ENCODE peak calls at places on chromosomes 1 and 21, in eight cellular contexts. One of them, this sample, is unnamed.

GRCh38 chr1:242523282-242523967 is 1.1 kb downstream of the PLD5 start:
- DNase-seq in uterus: no peak
- DNase-seq in heart left ventricle: no peak
- DNase-seq in A549: no peak
- DNase-seq in suprapubic skin: no peak
- DNase-seq in endothelial cell of umbilical vein: no peak
- DNase-seq in ovary: no peak
- DNase-seq in HCT116: no peak
- DNase-seq in this sample: no peak

GRCh38 chr1:236334893-236335545 is 53.3 kb upstream of the ERO1B start:
- DNase-seq in A549: no peak
- DNase-seq in heart left ventricle: no peak
- DNase-seq in endothelial cell of umbilical vein: no peak
- DNase-seq in ovary: no peak
- DNase-seq in uterus: no peak
- DNase-seq in HCT116: no peak
- DNase-seq in suprapubic skin: no peak
- DNase-seq in this sample: no peak

GRCh38 chr1:68010094-68010493 is 40.3 kb downstream of the DIRAS3 start:
- DNase-seq in A549: no peak
- DNase-seq in ovary: no peak
- DNase-seq in heart left ventricle: no peak
- DNase-seq in suprapubic skin: no peak
- DNase-seq in endothelial cell of umbilical vein: peak; percentile 49
- DNase-seq in HCT116: peak; percentile 8
- DNase-seq in uterus: no peak
- DNase-seq in this sample: no peak

GRCh38 chr1:45543599-45544417 is 6.8 kb upstream of the AKR1A1 start:
- DNase-seq in uterus: no peak
- DNase-seq in heart left ventricle: peak; percentile 78
- DNase-seq in HCT116: no peak
- DNase-seq in A549: no peak
- DNase-seq in endothelial cell of umbilical vein: peak; percentile 89
- DNase-seq in suprapubic skin: no peak
- DNase-seq in ovary: no peak
- DNase-seq in this sample: peak; percentile 76

GRCh38 chr21:45276620-45277019 is 11.1 kb downstream of the POFUT2 start:
- DNase-seq in A549: no peak
- DNase-seq in heart left ventricle: no peak
- DNase-seq in endothelial cell of umbilical vein: no peak
- DNase-seq in suprapubic skin: peak; percentile 78
- DNase-seq in uterus: peak; percentile 10
- DNase-seq in ovary: peak; percentile 5
- DNase-seq in HCT116: no peak
- DNase-seq in this sample: peak; percentile 55

GRCh38 chr1:39720094-39720999 is 18.3 kb upstream of the PPIE start:
- DNase-seq in HCT116: peak; percentile 48
- DNase-seq in ovary: no peak
- DNase-seq in suprapubic skin: no peak
- DNase-seq in uterus: no peak
- DNase-seq in A549: peak; percentile 56
- DNase-seq in heart left ventricle: no peak
- DNase-seq in endothelial cell of umbilical vein: peak; percentile 68
- DNase-seq in this sample: no peak

GRCh38 chr1:22712502-22713271 is 2.0 kb downstream of the EPHB2 start:
- DNase-seq in ovary: no peak
- DNase-seq in A549: no peak
- DNase-seq in endothelial cell of umbilical vein: peak; percentile 70
- DNase-seq in heart left ventricle: no peak
- DNase-seq in suprapubic skin: no peak
- DNase-seq in HCT116: no peak
- DNase-seq in uterus: no peak
- DNase-seq in this sample: no peak

GRCh38 chr1:28236656-28237331 is 870 bp downstream of the ATP5IF1 start:
- DNase-seq in uterus: no peak
- DNase-seq in suprapubic skin: no peak
- DNase-seq in A549: no peak
- DNase-seq in ovary: no peak
- DNase-seq in heart left ventricle: no peak
- DNase-seq in HCT116: no peak
- DNase-seq in endothelial cell of umbilical vein: no peak
- DNase-seq in this sample: no peak

GRCh38 chr1:211415700-211416099 is 76.3 kb downstream of the RD3 start:
- DNase-seq in ovary: no peak
- DNase-seq in endothelial cell of umbilical vein: no peak
- DNase-seq in suprapubic skin: no peak
- DNase-seq in uterus: no peak
- DNase-seq in A549: no peak
- DNase-seq in heart left ventricle: no peak
- DNase-seq in HCT116: no peak
- DNase-seq in this sample: no peak

GRCh38 chr1:179329862-179330261 is 35.9 kb upstream of the AXDND1 start:
- DNase-seq in heart left ventricle: no peak
- DNase-seq in HCT116: no peak
- DNase-seq in endothelial cell of umbilical vein: no peak
- DNase-seq in A549: no peak
- DNase-seq in suprapubic skin: no peak
- DNase-seq in uterus: no peak
- DNase-seq in ovary: no peak
- DNase-seq in this sample: no peak

GRCh38 chr1:193457676-193458075 is 271.3 kb upstream of the B3GALT2 start:
- DNase-seq in ovary: no peak
- DNase-seq in uterus: no peak
- DNase-seq in heart left ventricle: no peak
- DNase-seq in HCT116: no peak
- DNase-seq in A549: no peak
- DNase-seq in endothelial cell of umbilical vein: no peak
- DNase-seq in suprapubic skin: no peak
- DNase-seq in this sample: no peak

GRCh38 chr21:45450741-45451740 is 46.1 kb downstream of the COL18A1 start:
- DNase-seq in uterus: no peak
- DNase-seq in heart left ventricle: no peak
- DNase-seq in A549: no peak
- DNase-seq in HCT116: no peak
- DNase-seq in suprapubic skin: no peak
- DNase-seq in ovary: no peak
- DNase-seq in endothelial cell of umbilical vein: no peak
- DNase-seq in this sample: no peak

GRCh38 chr1:41955461-41956159 is 36.9 kb upstream of the HIVEP3 start:
- DNase-seq in suprapubic skin: no peak
- DNase-seq in endothelial cell of umbilical vein: peak; percentile 84
- DNase-seq in heart left ventricle: no peak
- DNase-seq in uterus: no peak
- DNase-seq in A549: peak; percentile 24
- DNase-seq in ovary: no peak
- DNase-seq in HCT116: peak; percentile 97
- DNase-seq in this sample: no peak

GRCh38 chr1:44822131-44822701 is 13.9 kb downstream of the BTBD19 start:
- DNase-seq in uterus: no peak
- DNase-seq in endothelial cell of umbilical vein: no peak
- DNase-seq in heart left ventricle: no peak
- DNase-seq in A549: no peak
- DNase-seq in suprapubic skin: no peak
- DNase-seq in ovary: no peak
- DNase-seq in HCT116: no peak
- DNase-seq in this sample: no peak

GRCh38 chr1:165726841-165727240 is 28.5 kb upstream of the ALDH9A1 start:
- DNase-seq in HCT116: no peak
- DNase-seq in heart left ventricle: no peak
- DNase-seq in suprapubic skin: no peak
- DNase-seq in uterus: no peak
- DNase-seq in endothelial cell of umbilical vein: no peak
- DNase-seq in ovary: no peak
- DNase-seq in A549: no peak
- DNase-seq in this sample: no peak

DNA sequence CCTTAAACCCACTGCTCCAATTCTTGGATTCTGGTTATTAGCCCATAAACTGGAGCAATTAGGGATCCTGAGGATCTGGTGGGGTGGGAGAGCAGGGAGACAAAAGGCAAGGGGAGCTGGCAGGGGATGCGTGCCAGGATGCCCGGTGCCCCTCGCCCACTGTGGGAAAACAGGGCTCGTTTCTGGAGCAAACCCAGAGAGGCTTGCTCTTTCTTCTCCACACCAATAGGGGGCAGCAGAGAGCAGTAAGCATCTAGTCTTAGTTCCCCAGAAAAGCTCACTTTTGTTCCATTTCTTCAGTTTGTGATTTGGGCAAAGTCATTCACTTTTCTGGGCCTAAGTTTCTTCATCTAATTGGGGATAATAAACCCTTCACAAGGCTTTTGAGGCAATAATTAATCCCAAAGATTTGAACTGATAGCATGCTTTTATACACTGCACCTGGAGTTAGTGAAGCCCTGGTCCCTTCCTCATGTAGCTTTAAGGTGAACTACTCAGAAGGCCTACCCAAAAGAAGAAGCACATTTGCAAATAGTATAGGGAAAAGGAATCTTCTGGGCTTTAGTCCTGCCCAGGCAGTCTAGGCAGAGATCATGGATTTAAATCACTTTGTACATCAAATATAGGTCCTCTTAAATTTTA is 160.6 kb upstream of the USP24 start:
- DNase-seq in uterus: peak; percentile 46
- DNase-seq in heart left ventricle: peak; percentile 60
- DNase-seq in suprapubic skin: no peak
- DNase-seq in ovary: peak; percentile 28
- DNase-seq in HCT116: peak; percentile 22
- DNase-seq in A549: peak; percentile 49
- DNase-seq in endothelial cell of umbilical vein: peak; percentile 41
- DNase-seq in this sample: no peak
- H3K4me3 ChIP-seq in uterus: no peak overlapping the region
- H3K4me3 ChIP-seq in heart left ventricle: no peak overlapping the region
- H3K4me3 ChIP-seq in suprapubic skin: no peak overlapping the region
- H3K4me3 ChIP-seq in ovary: no peak overlapping the region
- H3K4me3 ChIP-seq in HCT116: no peak overlapping the region
- H3K4me3 ChIP-seq in A549: no peak overlapping the region
- H3K4me3 ChIP-seq in endothelial cell of umbilical vein: no peak overlapping the region
- H3K4me3 ChIP-seq in this sample: no peak overlapping the region

DNA sequence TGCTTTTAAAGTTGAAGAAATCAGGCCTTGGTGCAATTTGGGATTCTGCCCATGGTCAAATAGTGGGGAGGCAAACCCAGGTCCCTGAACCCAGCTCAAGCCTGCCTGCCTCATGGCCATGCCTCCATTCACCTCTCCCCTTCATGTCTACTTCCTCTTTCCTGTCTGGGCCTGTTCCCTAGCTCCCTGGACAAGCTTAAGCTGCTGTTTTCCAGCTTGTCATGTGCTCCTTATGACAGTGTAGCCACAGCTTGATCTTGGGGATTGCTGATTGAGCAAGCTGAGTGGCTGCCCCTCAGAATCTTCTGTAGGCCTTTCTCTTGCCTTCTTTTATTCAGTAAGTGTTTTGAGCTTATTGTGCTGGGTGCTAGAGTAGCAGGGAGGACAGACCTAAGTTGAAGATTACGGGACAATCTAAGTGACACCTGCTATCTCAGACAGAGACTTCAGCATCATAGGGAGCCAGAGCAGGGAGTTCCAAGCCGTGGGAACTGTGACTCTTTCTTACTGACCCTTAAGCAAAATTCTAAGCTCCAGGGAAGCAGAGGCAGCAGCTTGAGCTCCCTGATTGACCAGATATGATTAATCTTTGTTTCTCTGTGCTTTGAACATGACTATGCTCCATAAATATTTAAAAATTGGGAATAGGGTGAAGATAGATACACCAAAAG is 520 bp upstream of the MR1 start:
- DNase-seq in HCT116: peak; percentile 18
- DNase-seq in A549: peak; percentile 29
- DNase-seq in ovary: peak; percentile 24
- DNase-seq in uterus: peak; percentile 40
- DNase-seq in suprapubic skin: no peak
- DNase-seq in heart left ventricle: peak; percentile 42
- DNase-seq in endothelial cell of umbilical vein: no peak
- DNase-seq in this sample: peak; percentile 81
- TF ChIP-seq POLR2A in HCT116: peak; percentile 38
- TF ChIP-seq POLR2A in A549: no peak
- TF ChIP-seq POLR2A in ovary: no peak
- TF ChIP-seq POLR2A in uterus: no peak
- TF ChIP-seq POLR2A in suprapubic skin: no peak
- TF ChIP-seq POLR2A in heart left ventricle: no peak
- TF ChIP-seq POLR2A in endothelial cell of umbilical vein: no peak
- TF ChIP-seq POLR2A in this sample: no peak

DNA sequence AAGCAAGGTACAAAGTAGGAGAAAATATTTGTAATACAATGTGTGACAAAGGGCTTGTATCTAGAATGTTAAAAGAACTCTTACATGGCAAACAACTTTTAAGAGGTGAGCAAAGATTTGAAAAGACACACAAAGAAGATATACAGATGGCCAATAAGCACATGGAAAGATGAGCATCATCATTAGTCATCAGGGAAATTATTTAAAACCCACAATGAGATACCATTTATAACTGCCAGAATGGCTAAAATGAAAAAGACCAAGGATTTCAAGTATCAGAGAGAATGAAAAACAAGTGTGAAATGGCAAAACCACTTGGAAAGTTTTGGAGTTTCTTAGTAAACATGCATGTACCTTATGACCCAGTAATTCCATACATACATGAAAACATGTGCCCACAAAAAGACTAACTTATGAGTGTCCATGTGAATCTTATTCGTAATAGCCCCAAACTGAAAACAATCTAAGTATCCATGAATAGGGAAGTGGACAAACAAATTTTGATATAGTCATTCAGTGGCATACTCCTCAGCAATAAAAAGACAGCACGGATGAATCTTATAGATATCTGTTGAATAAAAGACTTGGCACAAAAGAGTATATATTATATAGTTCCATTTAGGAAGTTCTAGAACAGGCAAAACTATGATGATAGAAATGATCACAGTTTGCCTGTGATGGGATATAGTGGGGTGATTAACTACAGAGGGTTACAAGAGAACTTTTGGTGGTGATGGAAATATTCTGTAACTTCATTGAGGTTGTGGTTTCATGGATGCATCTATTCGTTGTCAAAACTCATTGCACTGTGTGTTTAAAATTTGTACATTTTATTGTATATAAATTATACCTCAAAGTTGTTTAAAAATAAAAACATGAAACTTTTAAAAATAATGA is 82.0 kb downstream of the DISP1 start:
- DNase-seq in uterus: no peak
- DNase-seq in endothelial cell of umbilical vein: no peak
- DNase-seq in A549: no peak
- DNase-seq in heart left ventricle: no peak
- DNase-seq in suprapubic skin: no peak
- DNase-seq in ovary: no peak
- DNase-seq in HCT116: no peak
- DNase-seq in this sample: no peak
- H3K4me1 ChIP-seq in uterus: no peaks in the 10 kb centered on the region
- H3K4me1 ChIP-seq in endothelial cell of umbilical vein: peaks cover 13% of the 10 kb centered on the region
- H3K4me1 ChIP-seq in A549: peaks cover 11% of the 10 kb centered on the region
- H3K4me1 ChIP-seq in heart left ventricle: no peaks in the 10 kb centered on the region
- H3K4me1 ChIP-seq in suprapubic skin: peaks cover 20% of the 10 kb centered on the region
- H3K4me1 ChIP-seq in ovary: peaks cover 2% of the 10 kb centered on the region
- H3K4me1 ChIP-seq in HCT116: no peaks in the 10 kb centered on the region
- H3K4me1 ChIP-seq in this sample: no peaks in the 10 kb centered on the region

DNA sequence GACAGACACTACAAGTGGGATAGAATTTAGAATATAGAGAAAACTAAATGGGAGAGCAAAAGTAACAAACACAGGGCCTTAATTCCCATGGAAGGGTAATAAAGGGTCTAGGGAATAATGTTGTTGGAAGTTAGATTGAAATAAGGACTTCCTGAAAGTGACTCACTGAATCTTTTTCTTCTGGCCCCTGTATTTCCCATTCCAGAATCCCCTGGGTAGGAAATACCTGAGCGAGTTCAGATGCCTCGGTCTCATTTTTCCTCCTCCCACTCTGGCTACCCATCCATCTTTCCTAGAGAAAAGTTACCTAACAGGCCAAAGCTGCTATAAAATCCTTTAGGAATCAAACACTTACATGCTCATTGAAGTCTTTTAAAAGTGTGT is 3.1 kb upstream of the MEF2D start:
- DNase-seq in A549: no peak
- DNase-seq in HCT116: no peak
- DNase-seq in suprapubic skin: no peak
- DNase-seq in endothelial cell of umbilical vein: no peak
- DNase-seq in ovary: no peak
- DNase-seq in uterus: no peak
- DNase-seq in heart left ventricle: no peak
- DNase-seq in this sample: no peak
- H3K4me3 ChIP-seq in A549: no peak overlapping the region
- H3K4me3 ChIP-seq in HCT116: no peak overlapping the region
- H3K4me3 ChIP-seq in suprapubic skin: no peak overlapping the region
- H3K4me3 ChIP-seq in endothelial cell of umbilical vein: no peak overlapping the region
- H3K4me3 ChIP-seq in ovary: no peak overlapping the region
- H3K4me3 ChIP-seq in uterus: peak overlapping the region; percentile 29
- H3K4me3 ChIP-seq in heart left ventricle: peak overlapping the region; percentile 46
- H3K4me3 ChIP-seq in this sample: no peak overlapping the region

This sample was measured in sigmoid colon.